ENCODE peak calls at places on chromosomes 7 and 10, in six cellular contexts. D, G, V, U, X and L are unnamed samples.

GRCh38 chr10:110305767-110306451 is 1.2 kb upstream of the SMNDC1 start:
- DNase-seq in U (peak), G (peak), V (no peak), D (peak), X (peak), L (no peak)

GRCh38 chr10:130498042-130498441 is 361.9 kb downstream of the GLRX3 start:
- DNase-seq in X (no peak), U (no peak), D (no peak), G (no peak), V (no peak), L (no peak)

GRCh38 chr7:115533785-115534184 is 496.8 kb downstream of the TFEC start:
- DNase-seq in U (no peak), G (no peak), X (no peak), D (no peak), V (no peak), L (no peak)

GRCh38 chr7:47480576-47481538 is 101.1 kb downstream of the TNS3 start:
- DNase-seq in V (no peak), X (peak), G (no peak), U (peak), D (no peak), L (no peak)

GRCh38 chr10:89891006-89891405 is 189.6 kb downstream of the KIF20B start:
- DNase-seq in X (no peak), D (no peak), G (no peak), U (no peak), V (no peak), L (no peak)

GRCh38 chr7:149772236-149772820 is 1.1 kb downstream of the ZNF467 start:
- DNase-seq in V (no peak), U (peak), G (no peak), X (peak), D (no peak), L (no peak)

GRCh38 chr10:70367195-70367796 is 15.1 kb downstream of the LRRC20 start:
- DNase-seq in U (no peak), D (peak), V (no peak), X (no peak), G (no peak), L (no peak)

GRCh38 chr7:81127991-81128390 is 209.1 kb upstream of the SEMA3C start:
- DNase-seq in D (no peak), U (no peak), X (no peak), G (no peak), V (no peak), L (no peak)

GRCh38 chr10:102511562-102512274 is 7.9 kb downstream of the SUFU start:
- DNase-seq in D (no peak), G (no peak), U (no peak), V (no peak), X (no peak), L (no peak)

GRCh38 chr10:5956146-5956914 is 21.0 kb downstream of the IL15RA start:
- DNase-seq in X (no peak), U (no peak), V (peak), D (no peak), G (no peak), L (no peak)

GRCh38 chr7:97722386-97722785 is 9.5 kb upstream of the TAC1 start:
- DNase-seq in D (no peak), V (no peak), U (no peak), G (no peak), X (no peak), L (no peak)

GRCh38 chr7:155202106-155202871 is 95.4 kb upstream of the INSIG1 start:
- DNase-seq in D (no peak), V (no peak), X (no peak), U (no peak), G (no peak), L (no peak)

GRCh38 chr7:135259702-135260101 is 26.1 kb downstream of the STRA8 start:
- DNase-seq in U (no peak), V (no peak), X (no peak), D (no peak), G (no peak), L (no peak)

GRCh38 chr10:48456361-48456804 is 148.5 kb downstream of the ARHGAP22 start:
- DNase-seq in D (no peak), V (peak), U (no peak), X (peak), G (no peak), L (no peak)

GRCh38 chr7:104207348-104207730 is 474 bp downstream of the ORC5 start:
- DNase-seq in G (peak), V (no peak), U (peak), X (no peak), D (peak), L (no peak)

GRCh38 chr7:1569016-1569415 is 816 bp downstream of the PSMG3 start:
- DNase-seq in U (no peak), X (no peak), D (peak), G (peak), V (peak), L (no peak)

GRCh38 chr7:144090667-144091066 is 4.6 kb downstream of the OR2A12 start:
- DNase-seq in X (no peak), D (no peak), U (no peak), G (no peak), V (no peak), L (no peak)

GRCh38 chr7:116395125-116395791 is 104.3 kb upstream of the CAV2 start:
- DNase-seq in D (peak), V (no peak), U (no peak), G (peak), X (no peak), L (no peak)

GRCh38 chr10:99523251-99523773 is 9.4 kb upstream of the NKX2-3 start:
- DNase-seq in G (no peak), D (no peak), V (no peak), U (peak), X (no peak), L (no peak)

GRCh38 chr7:132371948-132372347 is 204.3 kb downstream of the PLXNA4 start:
- DNase-seq in X (no peak), V (no peak), G (no peak), U (no peak), D (no peak), L (no peak)

GRCh38 chr10:124603376-124604213 is 140.6 kb downstream of the FAM53B start:
- DNase-seq in U (no peak), G (no peak), V (no peak), X (no peak), D (no peak), L (no peak)

GRCh38 chr7:33939121-33939520 is 33.8 kb downstream of the BMPER start:
- DNase-seq in V (no peak), U (no peak), G (no peak), D (no peak), X (no peak), L (no peak)

GRCh38 chr7:73715648-73716317 is 3.7 kb downstream of the STX1A start:
- DNase-seq in X (peak), U (no peak), G (peak), V (no peak), D (peak), L (no peak)

GRCh38 chr7:36506130-36506794 is 116.6 kb downstream of the ANLN start:
- DNase-seq in V (no peak), G (no peak), U (no peak), X (no peak), D (no peak), L (peak)

DNA sequence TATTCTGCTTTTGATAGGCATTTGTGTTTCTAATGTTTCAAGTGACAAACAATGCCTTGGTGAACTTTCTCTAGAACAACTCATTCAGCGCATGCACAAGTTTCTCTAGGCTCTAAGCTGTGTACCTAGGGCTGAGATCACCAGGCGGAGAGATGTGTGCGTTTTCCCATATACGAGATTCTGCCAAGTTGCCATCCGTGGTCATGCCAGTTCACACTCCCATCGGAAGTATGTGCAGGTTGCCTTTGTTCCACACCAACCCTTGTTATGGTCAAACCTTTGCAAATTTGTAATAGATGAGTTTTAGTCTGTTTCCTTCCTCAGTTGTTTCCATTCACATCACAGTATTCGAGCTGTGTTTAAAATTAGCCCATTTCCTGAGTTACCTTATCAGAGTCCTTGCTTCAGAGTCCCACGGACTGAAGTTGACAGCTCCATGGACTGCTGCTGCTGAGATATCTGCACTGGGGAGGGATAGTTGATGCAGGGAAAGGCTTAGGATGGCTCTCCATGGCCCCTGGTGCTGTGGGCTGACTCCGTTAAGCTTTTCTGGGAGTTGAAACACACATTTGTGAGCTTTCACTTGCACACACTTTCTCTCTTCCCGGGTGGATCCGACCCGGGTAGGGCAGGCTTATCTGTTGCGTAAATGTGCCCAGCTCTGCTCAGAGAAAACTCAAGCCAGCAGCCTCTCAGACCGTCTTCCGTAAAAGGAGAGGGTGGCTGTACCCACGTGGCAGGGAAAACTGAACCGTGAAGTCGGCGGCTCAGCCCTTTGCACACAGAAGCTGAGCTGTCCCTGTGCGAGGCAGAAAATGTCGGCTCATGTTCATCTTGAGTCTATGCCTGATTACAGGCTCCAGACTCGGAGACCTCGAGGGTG is 49.4 kb downstream of the HK1 start:
- DNase-seq in X (peak), U (no peak), V (peak), G (peak), D (no peak), L (peak)
- H3K27ac ChIP-seq in X (peak), U (no peak), V (peak), G (peak), D (no peak), L (peak)

DNA sequence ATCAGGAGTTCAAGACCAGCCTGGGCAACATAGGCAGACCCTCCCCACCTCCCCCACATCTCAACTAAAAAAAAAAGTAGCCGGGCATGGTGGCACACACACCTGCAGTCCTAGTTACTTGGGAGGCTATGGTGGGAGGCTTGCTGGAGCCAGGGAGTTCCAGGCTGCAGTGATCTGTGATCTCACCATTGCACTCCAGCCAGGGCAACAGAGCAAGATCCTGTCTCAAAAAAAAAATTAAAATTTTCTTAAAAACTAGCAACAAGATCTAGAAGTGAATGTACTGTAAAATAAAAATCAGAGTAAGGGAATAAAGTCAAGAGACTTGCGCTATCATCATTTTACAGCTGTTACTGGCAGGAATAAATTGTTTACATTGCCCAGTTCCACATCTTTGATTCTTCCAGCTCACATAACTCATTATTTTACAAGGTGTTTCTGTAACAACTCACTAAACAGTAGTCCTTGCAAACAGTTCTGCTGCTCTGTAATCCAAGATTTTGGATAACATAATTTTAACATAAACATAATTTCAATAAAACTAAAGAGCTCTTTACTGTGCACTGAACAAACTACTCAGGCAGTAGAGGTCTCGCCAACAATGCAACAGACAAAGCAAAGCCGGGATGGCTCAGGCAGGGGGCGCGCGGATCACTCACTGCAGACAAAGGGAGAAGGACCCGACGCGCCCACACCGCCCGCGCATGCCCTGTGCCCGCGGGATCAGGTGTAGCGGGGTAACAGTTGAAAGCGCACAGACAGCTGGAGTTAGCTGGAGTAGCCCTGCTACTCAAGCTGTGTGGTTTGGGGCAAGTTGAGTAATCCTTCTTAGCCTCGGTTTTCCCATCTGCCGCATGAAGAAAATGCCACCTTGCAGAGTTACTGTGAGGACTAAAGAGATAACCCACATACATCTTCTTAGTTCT is 73.3 kb upstream of the NFE2L3 start:
- DNase-seq in G (peak), V (peak), D (peak), U (peak), X (peak), L (peak)
- TF ChIP-seq CTCF in G (peak), V (peak), D (peak), U (peak), X (peak), L (no peak)

GRCh38 chr7:45192546-45193177 is 35.1 kb downstream of the RAMP3 start:
- DNase-seq in X (no peak), U (no peak), D (no peak), G (no peak), V (no peak), L (no peak)
- H3K27ac ChIP-seq in X (no peak), U (no peak), D (no peak), G (no peak), V (no peak), L (no peak)

DNA sequence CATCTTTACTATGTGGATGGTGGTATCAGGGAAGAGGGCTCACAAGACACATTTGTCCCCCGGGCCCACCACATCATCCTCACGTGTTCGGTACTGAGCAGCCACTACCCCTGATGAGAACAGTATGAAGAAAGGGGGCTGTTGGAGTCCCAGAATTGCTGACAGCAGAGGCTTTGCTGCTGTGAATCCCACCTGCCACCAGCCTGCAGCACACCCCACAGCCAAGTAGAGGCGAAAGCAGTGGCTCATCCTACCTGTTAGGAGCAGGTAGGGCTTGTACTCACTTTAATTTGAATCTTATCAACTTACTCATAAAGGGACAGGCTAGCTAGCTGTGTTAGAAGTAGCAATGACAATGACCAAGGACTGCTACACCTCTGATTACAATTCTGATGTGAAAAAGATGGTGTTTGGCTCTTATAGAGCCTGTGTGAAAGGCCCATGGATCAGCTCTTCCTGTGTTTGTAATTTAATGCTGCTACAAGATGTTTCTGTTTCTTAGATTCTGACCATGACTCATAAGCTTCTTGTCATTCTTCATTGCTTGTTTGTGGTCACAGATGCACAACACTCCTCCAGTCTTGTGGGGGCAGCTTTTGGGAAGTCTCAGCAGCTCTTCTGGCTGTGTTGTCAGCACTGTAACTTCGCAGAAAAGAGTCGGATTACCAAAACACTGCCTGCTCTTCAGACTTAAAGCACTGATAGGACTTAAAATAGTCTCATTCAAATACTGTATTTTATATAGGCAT is 9.1 kb upstream of the CSGALNACT2 start:
- DNase-seq in D (no peak), G (peak), V (no peak), U (no peak), X (no peak), L (peak)
- TF ChIP-seq CTCF in D (no peak), G (no peak), V (no peak), U (no peak), X (no peak), L (no peak)

GRCh38 chr10:63331586-63331985 is 134.2 kb downstream of the JMJD1C start:
- DNase-seq in D (no peak), G (no peak), X (no peak), U (no peak), V (no peak), L (no peak)
- H3K27ac ChIP-seq in D (no peak), G (no peak), X (no peak), U (no peak), V (no peak), L (no peak)

GRCh38 chr10:29469481-29470354 is 165.1 kb downstream of the SVIL start:
- DNase-seq in X (peak), U (no peak), D (no peak), G (no peak), V (no peak), L (no peak)

GRCh38 chr10:29470843-29471482 is 163.8 kb downstream of the SVIL start:
- DNase-seq in V (no peak), X (no peak), D (no peak), G (no peak), U (no peak), L (no peak)

GRCh38 chr10:29470355-29470705 is 164.4 kb downstream of the SVIL start:
- DNase-seq in G (no peak), U (peak), V (no peak), X (no peak), D (peak), L (no peak)

GRCh38 chr10:29461042-29461441 is 172.2 kb downstream of the LYZL1 start:
- DNase-seq in U (no peak), V (no peak), G (no peak), X (no peak), D (no peak), L (no peak)

DNA sequence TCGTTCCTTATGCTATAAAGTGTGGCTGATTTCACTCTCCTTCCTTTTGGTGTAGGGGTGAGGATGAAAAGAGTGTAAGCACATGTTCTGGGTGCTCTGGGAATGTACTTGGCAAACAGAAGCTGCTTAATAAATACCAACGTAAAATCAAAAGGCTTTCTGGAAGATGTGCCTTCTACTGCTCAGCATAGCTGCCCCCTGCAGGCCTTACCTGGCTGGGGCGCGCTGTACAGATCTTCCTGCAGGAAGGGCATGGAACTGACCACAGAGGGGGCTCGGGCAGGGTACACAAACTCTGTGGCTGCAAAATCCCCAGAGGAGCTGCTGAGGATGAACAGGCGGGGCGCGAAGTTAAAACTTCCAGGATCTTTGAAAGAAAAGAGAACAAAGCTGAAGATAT is 169.4 kb downstream of the SVIL start:
- DNase-seq in D (peak), U (no peak), G (no peak), V (no peak), X (no peak), L (no peak)
- TF ChIP-seq CTCF in D (peak), U (peak), G (peak), V (no peak), X (no peak), L (peak)

GRCh38 chr7:6639627-6640026 is 2.5 kb downstream of the ZNF316 start:
- DNase-seq in V (no peak), X (no peak), D (no peak), G (no peak), U (no peak), L (no peak)
- H3K27ac ChIP-seq in V (no peak), X (no peak), D (no peak), G (no peak), U (no peak), L (no peak)

GRCh38 chr10:43172645-43173044 is 34.4 kb downstream of the CSGALNACT2 start:
- DNase-seq in V (no peak), X (no peak), U (no peak), G (no peak), D (no peak), L (no peak)

GRCh38 chr10:43166207-43166878 is 28.1 kb downstream of the CSGALNACT2 start:
- DNase-seq in U (no peak), D (no peak), X (no peak), G (peak), V (no peak), L (no peak)

GRCh38 chr10:43173120-43173519 is 34.9 kb downstream of the CSGALNACT2 start:
- DNase-seq in D (no peak), X (no peak), U (no peak), G (no peak), V (no peak), L (no peak)

GRCh38 chr10:43166879-43167490 is 28.7 kb downstream of the CSGALNACT2 start:
- DNase-seq in X (peak), G (peak), V (no peak), U (no peak), D (no peak), L (no peak)

GRCh38 chr10:43170491-43170890 is 32.2 kb downstream of the CSGALNACT2 start:
- DNase-seq in G (no peak), U (no peak), V (no peak), D (peak), X (no peak), L (no peak)
- TF ChIP-seq CTCF in G (peak), U (peak), V (no peak), D (no peak), X (no peak), L (peak)